ENCODE peak calls at places on chromosomes 6 and 20, in four cellular contexts. One of them, this sample, is unnamed.
A peak's percentile ranks its signal among the peaks of the same experiment; 100 is the strongest.

GRCh38 chr6:29946787-29947186 is 4.5 kb downstream of the HLA-A start:
- DNase-seq in GM12865: no peak
- DNase-seq in fibroblast of the aortic adventitia: no peak
- DNase-seq in astrocyte of the cerebellum: no peak
- DNase-seq in this sample: no peak

GRCh38 chr6:145036236-145036635 is 699.1 kb downstream of the EPM2A start:
- DNase-seq in GM12865: no peak
- DNase-seq in fibroblast of the aortic adventitia: no peak
- DNase-seq in astrocyte of the cerebellum: no peak
- DNase-seq in this sample: no peak

GRCh38 chr20:59749293-59749680 is 144.9 kb downstream of the PHACTR3 start:
- DNase-seq in GM12865: no peak
- DNase-seq in fibroblast of the aortic adventitia: peak; percentile 27
- DNase-seq in astrocyte of the cerebellum: no peak
- DNase-seq in this sample: no peak

GRCh38 chr6:149031545-149032317 is 284.9 kb downstream of the UST start:
- DNase-seq in GM12865: peak; percentile 62
- DNase-seq in fibroblast of the aortic adventitia: peak; percentile 86
- DNase-seq in astrocyte of the cerebellum: peak; percentile 84
- DNase-seq in this sample: peak; percentile 60

GRCh38 chr6:68160348-68160747 is 474.7 kb upstream of the ADGRB3 start:
- DNase-seq in GM12865: no peak
- DNase-seq in fibroblast of the aortic adventitia: no peak
- DNase-seq in astrocyte of the cerebellum: no peak
- DNase-seq in this sample: no peak

GRCh38 chr6:79841577-79842381 is 105.6 kb downstream of the ELOVL4 start:
- DNase-seq in GM12865: no peak
- DNase-seq in fibroblast of the aortic adventitia: no peak
- DNase-seq in astrocyte of the cerebellum: no peak
- DNase-seq in this sample: no peak

GRCh38 chr6:72952808-72953630 is 272.3 kb downstream of the KHDC1L start:
- DNase-seq in GM12865: no peak
- DNase-seq in fibroblast of the aortic adventitia: peak; percentile 22
- DNase-seq in astrocyte of the cerebellum: no peak
- DNase-seq in this sample: no peak

GRCh38 chr20:63749597-63750508 is 10.3 kb downstream of the SLC2A4RG start:
- DNase-seq in GM12865: no peak
- DNase-seq in fibroblast of the aortic adventitia: no peak
- DNase-seq in astrocyte of the cerebellum: no peak
- DNase-seq in this sample: no peak

GRCh38 chr20:51910202-51911050 is 108.1 kb upstream of the SALL4 start:
- DNase-seq in GM12865: no peak
- DNase-seq in fibroblast of the aortic adventitia: no peak
- DNase-seq in astrocyte of the cerebellum: peak; percentile 64
- DNase-seq in this sample: peak; percentile 47

GRCh38 chr6:12586696-12587095 is 129.9 kb upstream of the PHACTR1 start:
- DNase-seq in GM12865: no peak
- DNase-seq in fibroblast of the aortic adventitia: no peak
- DNase-seq in astrocyte of the cerebellum: no peak
- DNase-seq in this sample: no peak

GRCh38 chr6:125363010-125363359 is 61.2 kb upstream of the HDDC2 start:
- DNase-seq in GM12865: no peak
- DNase-seq in fibroblast of the aortic adventitia: peak; percentile 56
- DNase-seq in astrocyte of the cerebellum: peak; percentile 13
- DNase-seq in this sample: peak; percentile 2

GRCh38 chr6:142569676-142570075 is 267.9 kb downstream of the ADGRG6 start:
- DNase-seq in GM12865: peak; percentile 15
- DNase-seq in fibroblast of the aortic adventitia: peak; percentile 4
- DNase-seq in astrocyte of the cerebellum: no peak
- DNase-seq in this sample: no peak

GRCh38 chr6:25341923-25342619 is 62.9 kb downstream of the CARMIL1 start:
- DNase-seq in GM12865: no peak
- DNase-seq in fibroblast of the aortic adventitia: no peak
- DNase-seq in astrocyte of the cerebellum: no peak
- DNase-seq in this sample: no peak

GRCh38 chr6:130778946-130779657 is 48.1 kb upstream of the SMLR1 start:
- DNase-seq in GM12865: no peak
- DNase-seq in fibroblast of the aortic adventitia: peak; percentile 83
- DNase-seq in astrocyte of the cerebellum: peak; percentile 32
- DNase-seq in this sample: peak; percentile 34

GRCh38 chr6:28490191-28490890 is 25.3 kb downstream of the GPX6 start:
- DNase-seq in GM12865: peak; percentile 34
- DNase-seq in fibroblast of the aortic adventitia: no peak
- DNase-seq in astrocyte of the cerebellum: no peak
- DNase-seq in this sample: no peak
- H3K4me3 ChIP-seq in GM12865: peak overlapping the region; percentile 83
- H3K4me3 ChIP-seq in fibroblast of the aortic adventitia: peak overlapping the region; percentile 65
- H3K4me3 ChIP-seq in astrocyte of the cerebellum: peak overlapping the region; percentile 54
- H3K4me3 ChIP-seq in this sample: peak overlapping the region; percentile 73

GRCh38 chr6:159233365-159234101 is 64.3 kb downstream of the FNDC1 start:
- DNase-seq in GM12865: no peak
- DNase-seq in fibroblast of the aortic adventitia: no peak
- DNase-seq in astrocyte of the cerebellum: no peak
- DNase-seq in this sample: no peak
- H3K4me3 ChIP-seq in GM12865: no peak overlapping the region
- H3K4me3 ChIP-seq in fibroblast of the aortic adventitia: no peak overlapping the region
- H3K4me3 ChIP-seq in astrocyte of the cerebellum: no peak overlapping the region
- H3K4me3 ChIP-seq in this sample: no peak overlapping the region

GRCh38 chr6:52598123-52598823 is 21.4 kb upstream of the TRAM2 start:
- DNase-seq in GM12865: peak; percentile 81
- DNase-seq in fibroblast of the aortic adventitia: peak; percentile 77
- DNase-seq in astrocyte of the cerebellum: no peak
- DNase-seq in this sample: no peak
- H3K4me3 ChIP-seq in GM12865: no peak overlapping the region
- H3K4me3 ChIP-seq in fibroblast of the aortic adventitia: no peak overlapping the region
- H3K4me3 ChIP-seq in astrocyte of the cerebellum: no peak overlapping the region
- H3K4me3 ChIP-seq in this sample: no peak overlapping the region

GRCh38 chr6:36682328-36683144 is 4.0 kb downstream of the CDKN1A start:
- DNase-seq in GM12865: peak; percentile 88
- DNase-seq in fibroblast of the aortic adventitia: no peak
- DNase-seq in astrocyte of the cerebellum: no peak
- DNase-seq in this sample: no peak
- H3K4me3 ChIP-seq in GM12865: peak overlapping the region; percentile 98
- H3K4me3 ChIP-seq in fibroblast of the aortic adventitia: peak overlapping the region; percentile 70
- H3K4me3 ChIP-seq in astrocyte of the cerebellum: peak overlapping the region; percentile 98
- H3K4me3 ChIP-seq in this sample: peak overlapping the region; percentile 29

This sample was measured in retinal pigment epithelial cell.